ENCODE peak calls at places on chromosome 13, in ten cellular contexts. One of them, this sample, is unnamed.

GRCh38 chr13:109748677-109749076 is 37.7 kb downstream of the IRS2 start:
- DNase-seq in adrenal gland: no peak
- DNase-seq in BJ: no peak
- DNase-seq in fibroblast of villous mesenchyme: no peak
- DNase-seq in suprapubic skin: no peak
- DNase-seq in fibroblast of the aortic adventitia: no peak
- DNase-seq in tibial nerve: no peak
- DNase-seq in breast epithelium: no peak
- DNase-seq in CD8-positive, alpha-beta T cell: no peak
- DNase-seq in neural progenitor cell: no peak
- DNase-seq in this sample: no peak

GRCh38 chr13:76425930-76426329 is 460.3 kb downstream of the KCTD12 start:
- DNase-seq in adrenal gland: no peak
- DNase-seq in BJ: no peak
- DNase-seq in fibroblast of villous mesenchyme: peak
- DNase-seq in suprapubic skin: no peak
- DNase-seq in fibroblast of the aortic adventitia: peak
- DNase-seq in tibial nerve: no peak
- DNase-seq in breast epithelium: no peak
- DNase-seq in CD8-positive, alpha-beta T cell: no peak
- DNase-seq in neural progenitor cell: no peak
- DNase-seq in this sample: no peak

GRCh38 chr13:113969973-113970611 is 3.8 kb downstream of the C13orf46 start:
- DNase-seq in adrenal gland: peak
- DNase-seq in BJ: no peak
- DNase-seq in fibroblast of villous mesenchyme: no peak
- DNase-seq in suprapubic skin: peak
- DNase-seq in fibroblast of the aortic adventitia: no peak
- DNase-seq in tibial nerve: no peak
- DNase-seq in breast epithelium: peak
- DNase-seq in CD8-positive, alpha-beta T cell: no peak
- DNase-seq in neural progenitor cell: no peak
- DNase-seq in this sample: no peak

GRCh38 chr13:99376924-99377323 is 69.7 kb upstream of the GPR183 start:
- DNase-seq in adrenal gland: no peak
- DNase-seq in BJ: no peak
- DNase-seq in fibroblast of villous mesenchyme: no peak
- DNase-seq in suprapubic skin: no peak
- DNase-seq in fibroblast of the aortic adventitia: no peak
- DNase-seq in tibial nerve: no peak
- DNase-seq in breast epithelium: no peak
- DNase-seq in CD8-positive, alpha-beta T cell: no peak
- DNase-seq in neural progenitor cell: no peak
- DNase-seq in this sample: no peak

GRCh38 chr13:42041017-42041683 is 7.3 kb upstream of the DGKH start:
- DNase-seq in adrenal gland: peak
- DNase-seq in BJ: no peak
- DNase-seq in fibroblast of villous mesenchyme: peak
- DNase-seq in suprapubic skin: peak
- DNase-seq in fibroblast of the aortic adventitia: peak
- DNase-seq in tibial nerve: no peak
- DNase-seq in breast epithelium: peak
- DNase-seq in CD8-positive, alpha-beta T cell: peak
- DNase-seq in neural progenitor cell: peak
- DNase-seq in this sample: no peak

GRCh38 chr13:102878491-102878890 is 32.7 kb downstream of the ERCC5 start:
- DNase-seq in adrenal gland: no peak
- DNase-seq in BJ: no peak
- DNase-seq in fibroblast of villous mesenchyme: no peak
- DNase-seq in suprapubic skin: no peak
- DNase-seq in fibroblast of the aortic adventitia: peak
- DNase-seq in tibial nerve: no peak
- DNase-seq in breast epithelium: no peak
- DNase-seq in CD8-positive, alpha-beta T cell: no peak
- DNase-seq in neural progenitor cell: peak
- DNase-seq in this sample: no peak

GRCh38 chr13:98959299-98959698 is 18.6 kb downstream of the DOCK9 start:
- DNase-seq in adrenal gland: no peak
- DNase-seq in BJ: no peak
- DNase-seq in fibroblast of villous mesenchyme: no peak
- DNase-seq in suprapubic skin: no peak
- DNase-seq in fibroblast of the aortic adventitia: no peak
- DNase-seq in tibial nerve: no peak
- DNase-seq in breast epithelium: no peak
- DNase-seq in CD8-positive, alpha-beta T cell: no peak
- DNase-seq in neural progenitor cell: no peak
- DNase-seq in this sample: no peak

GRCh38 chr13:102020611-102021216 is 381.1 kb downstream of the FGF14 start:
- DNase-seq in adrenal gland: no peak
- DNase-seq in BJ: no peak
- DNase-seq in fibroblast of villous mesenchyme: no peak
- DNase-seq in suprapubic skin: no peak
- DNase-seq in fibroblast of the aortic adventitia: peak
- DNase-seq in tibial nerve: no peak
- DNase-seq in breast epithelium: no peak
- DNase-seq in CD8-positive, alpha-beta T cell: no peak
- DNase-seq in neural progenitor cell: no peak
- DNase-seq in this sample: no peak

GRCh38 chr13:85091835-85092234 is 707.4 kb downstream of the SLITRK6 start:
- DNase-seq in adrenal gland: no peak
- DNase-seq in BJ: no peak
- DNase-seq in fibroblast of villous mesenchyme: no peak
- DNase-seq in suprapubic skin: no peak
- DNase-seq in fibroblast of the aortic adventitia: no peak
- DNase-seq in tibial nerve: no peak
- DNase-seq in breast epithelium: no peak
- DNase-seq in CD8-positive, alpha-beta T cell: no peak
- DNase-seq in neural progenitor cell: no peak
- DNase-seq in this sample: no peak

GRCh38 chr13:109734002-109734785 is 52.2 kb downstream of the IRS2 start:
- DNase-seq in adrenal gland: no peak
- DNase-seq in BJ: no peak
- DNase-seq in fibroblast of villous mesenchyme: no peak
- DNase-seq in suprapubic skin: no peak
- DNase-seq in fibroblast of the aortic adventitia: no peak
- DNase-seq in tibial nerve: no peak
- DNase-seq in breast epithelium: no peak
- DNase-seq in CD8-positive, alpha-beta T cell: no peak
- DNase-seq in neural progenitor cell: no peak
- DNase-seq in this sample: no peak

GRCh38 chr13:73708393-73708985 is 425.7 kb downstream of the KLF12 start:
- DNase-seq in adrenal gland: peak
- DNase-seq in BJ: peak
- DNase-seq in fibroblast of villous mesenchyme: peak
- DNase-seq in suprapubic skin: no peak
- DNase-seq in fibroblast of the aortic adventitia: peak
- DNase-seq in tibial nerve: peak
- DNase-seq in breast epithelium: peak
- DNase-seq in CD8-positive, alpha-beta T cell: peak
- DNase-seq in neural progenitor cell: peak
- DNase-seq in this sample: no peak

GRCh38 chr13:107365466-107366215 is 797.7 kb upstream of the ARGLU1 start:
- DNase-seq in adrenal gland: no peak
- DNase-seq in BJ: no peak
- DNase-seq in fibroblast of villous mesenchyme: peak
- DNase-seq in suprapubic skin: no peak
- DNase-seq in fibroblast of the aortic adventitia: no peak
- DNase-seq in tibial nerve: no peak
- DNase-seq in breast epithelium: no peak
- DNase-seq in CD8-positive, alpha-beta T cell: no peak
- DNase-seq in neural progenitor cell: no peak
- DNase-seq in this sample: no peak

GRCh38 chr13:71254384-71254783 is 612.6 kb downstream of the DACH1 start:
- DNase-seq in adrenal gland: no peak
- DNase-seq in BJ: no peak
- DNase-seq in fibroblast of villous mesenchyme: no peak
- DNase-seq in suprapubic skin: no peak
- DNase-seq in fibroblast of the aortic adventitia: no peak
- DNase-seq in tibial nerve: no peak
- DNase-seq in breast epithelium: no peak
- DNase-seq in CD8-positive, alpha-beta T cell: no peak
- DNase-seq in neural progenitor cell: peak
- DNase-seq in this sample: no peak
- TF ChIP-seq CTCF in adrenal gland: no peak
- TF ChIP-seq CTCF in BJ: no peak
- TF ChIP-seq CTCF in fibroblast of villous mesenchyme: no peak
- TF ChIP-seq CTCF in suprapubic skin: no peak
- TF ChIP-seq CTCF in fibroblast of the aortic adventitia: no peak
- TF ChIP-seq CTCF in tibial nerve: no peak
- TF ChIP-seq CTCF in breast epithelium: no peak
- TF ChIP-seq CTCF in CD8-positive, alpha-beta T cell: no peak
- TF ChIP-seq CTCF in neural progenitor cell: peak
- TF ChIP-seq CTCF in this sample: no peak

DNA sequence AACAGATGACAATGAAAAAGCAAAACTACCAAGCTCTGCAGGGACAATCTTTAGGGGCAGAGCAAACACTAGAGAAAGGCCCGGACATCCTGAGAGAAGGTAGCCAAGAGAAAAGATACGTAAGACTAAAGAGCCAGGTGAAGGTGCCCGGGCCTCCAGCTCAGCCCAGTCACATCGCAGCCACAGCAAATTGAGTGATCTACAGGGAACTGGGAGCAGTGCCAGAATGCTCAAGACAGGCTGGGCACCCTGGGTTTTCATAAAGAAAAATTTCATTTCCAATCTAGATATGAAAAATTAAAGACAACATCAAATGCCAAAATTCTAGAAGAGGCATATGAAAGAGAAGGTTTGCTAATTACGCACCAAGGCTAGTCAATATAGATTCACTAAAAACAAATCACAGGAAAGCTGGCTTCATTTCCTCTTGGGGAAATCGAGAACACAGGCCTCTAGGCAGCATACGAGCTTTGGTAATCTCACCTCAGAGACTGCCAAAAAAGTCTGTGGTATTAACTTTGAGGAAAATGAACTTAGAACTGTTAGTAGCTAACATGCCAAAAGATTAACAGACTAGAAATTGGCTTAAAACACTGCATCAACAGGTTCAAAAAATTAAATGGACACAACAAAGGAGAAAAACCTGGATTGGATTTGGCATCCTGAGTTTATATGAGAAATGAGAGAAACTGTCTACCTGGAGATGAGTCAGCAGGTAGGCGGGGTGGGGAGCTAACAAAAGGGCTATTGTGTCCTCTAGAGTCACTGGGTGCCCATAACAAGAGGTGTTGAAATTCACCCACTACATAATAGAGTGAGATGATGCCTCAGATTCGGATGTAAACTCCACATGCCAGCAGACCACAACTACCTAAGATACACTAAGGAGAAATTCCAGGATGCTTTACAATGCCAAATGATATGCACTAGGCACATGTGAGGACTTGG is 6.6 kb downstream of the ANKRD10 start:
- DNase-seq in adrenal gland: no peak
- DNase-seq in BJ: no peak
- DNase-seq in fibroblast of villous mesenchyme: no peak
- DNase-seq in suprapubic skin: no peak
- DNase-seq in fibroblast of the aortic adventitia: peak
- DNase-seq in tibial nerve: no peak
- DNase-seq in breast epithelium: peak
- DNase-seq in CD8-positive, alpha-beta T cell: no peak
- DNase-seq in neural progenitor cell: no peak
- DNase-seq in this sample: no peak
- H3K4me3 ChIP-seq in adrenal gland: no peak
- H3K4me3 ChIP-seq in BJ: no peak
- H3K4me3 ChIP-seq in fibroblast of villous mesenchyme: no peak
- H3K4me3 ChIP-seq in suprapubic skin: no peak
- H3K4me3 ChIP-seq in fibroblast of the aortic adventitia: no peak
- H3K4me3 ChIP-seq in tibial nerve: no peak
- H3K4me3 ChIP-seq in breast epithelium: peak
- H3K4me3 ChIP-seq in CD8-positive, alpha-beta T cell: no peak
- H3K4me3 ChIP-seq in neural progenitor cell: no peak
- H3K4me3 ChIP-seq in this sample: no peak

GRCh38 chr13:75365724-75366173 is 116.2 kb downstream of the TBC1D4 start:
- DNase-seq in adrenal gland: no peak
- DNase-seq in BJ: peak
- DNase-seq in fibroblast of villous mesenchyme: no peak
- DNase-seq in suprapubic skin: no peak
- DNase-seq in fibroblast of the aortic adventitia: peak
- DNase-seq in tibial nerve: no peak
- DNase-seq in breast epithelium: no peak
- DNase-seq in CD8-positive, alpha-beta T cell: no peak
- DNase-seq in neural progenitor cell: no peak
- DNase-seq in this sample: no peak
- TF ChIP-seq CTCF in adrenal gland: peak
- TF ChIP-seq CTCF in BJ: peak
- TF ChIP-seq CTCF in fibroblast of villous mesenchyme: no peak
- TF ChIP-seq CTCF in suprapubic skin: no peak
- TF ChIP-seq CTCF in fibroblast of the aortic adventitia: peak
- TF ChIP-seq CTCF in tibial nerve: no peak
- TF ChIP-seq CTCF in breast epithelium: no peak
- TF ChIP-seq CTCF in CD8-positive, alpha-beta T cell: no peak
- TF ChIP-seq CTCF in neural progenitor cell: no peak
- TF ChIP-seq CTCF in this sample: no peak

GRCh38 chr13:80134360-80134759 is 206.6 kb downstream of the SPRY2 start:
- DNase-seq in adrenal gland: no peak
- DNase-seq in BJ: no peak
- DNase-seq in fibroblast of villous mesenchyme: no peak
- DNase-seq in suprapubic skin: no peak
- DNase-seq in fibroblast of the aortic adventitia: no peak
- DNase-seq in tibial nerve: no peak
- DNase-seq in breast epithelium: no peak
- DNase-seq in CD8-positive, alpha-beta T cell: no peak
- DNase-seq in neural progenitor cell: peak
- DNase-seq in this sample: no peak

GRCh38 chr13:80132741-80133601 is 208.0 kb downstream of the SPRY2 start:
- DNase-seq in adrenal gland: peak
- DNase-seq in BJ: no peak
- DNase-seq in fibroblast of villous mesenchyme: peak
- DNase-seq in suprapubic skin: peak
- DNase-seq in fibroblast of the aortic adventitia: peak
- DNase-seq in tibial nerve: peak
- DNase-seq in breast epithelium: peak
- DNase-seq in CD8-positive, alpha-beta T cell: no peak
- DNase-seq in neural progenitor cell: peak
- DNase-seq in this sample: peak

GRCh38 chr13:80126382-80127068 is 214.4 kb downstream of the SPRY2 start:
- DNase-seq in adrenal gland: no peak
- DNase-seq in BJ: no peak
- DNase-seq in fibroblast of villous mesenchyme: no peak
- DNase-seq in suprapubic skin: no peak
- DNase-seq in fibroblast of the aortic adventitia: no peak
- DNase-seq in tibial nerve: no peak
- DNase-seq in breast epithelium: no peak
- DNase-seq in CD8-positive, alpha-beta T cell: no peak
- DNase-seq in neural progenitor cell: no peak
- DNase-seq in this sample: no peak

GRCh38 chr13:80133631-80134083 is 207.3 kb downstream of the SPRY2 start:
- DNase-seq in adrenal gland: no peak
- DNase-seq in BJ: no peak
- DNase-seq in fibroblast of villous mesenchyme: no peak
- DNase-seq in suprapubic skin: no peak
- DNase-seq in fibroblast of the aortic adventitia: no peak
- DNase-seq in tibial nerve: no peak
- DNase-seq in breast epithelium: no peak
- DNase-seq in CD8-positive, alpha-beta T cell: no peak
- DNase-seq in neural progenitor cell: no peak
- DNase-seq in this sample: no peak

DNA sequence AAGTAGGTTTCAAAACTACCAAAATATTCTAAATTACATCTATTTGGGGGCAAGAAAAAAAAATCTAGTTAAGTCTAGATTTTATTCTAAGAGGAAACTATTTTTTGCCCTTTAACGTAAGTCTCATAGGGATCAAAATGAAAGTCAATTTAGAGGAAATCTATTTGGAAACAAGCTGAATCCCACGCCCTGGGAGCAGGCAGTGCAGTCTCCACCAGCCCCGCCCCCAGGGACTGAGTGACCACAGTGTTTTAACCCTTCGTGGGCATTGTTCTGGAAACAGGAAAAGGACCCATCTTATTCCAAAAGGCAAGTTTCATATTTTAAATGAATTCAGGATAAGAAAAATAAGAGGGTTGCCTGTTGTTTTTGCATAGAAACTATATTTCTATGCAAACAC is 209.7 kb downstream of the SPRY2 start:
- DNase-seq in adrenal gland: peak
- DNase-seq in BJ: no peak
- DNase-seq in fibroblast of villous mesenchyme: peak
- DNase-seq in suprapubic skin: peak
- DNase-seq in fibroblast of the aortic adventitia: peak
- DNase-seq in tibial nerve: peak
- DNase-seq in breast epithelium: peak
- DNase-seq in CD8-positive, alpha-beta T cell: no peak
- DNase-seq in neural progenitor cell: peak
- DNase-seq in this sample: peak
- H3K4me3 ChIP-seq in adrenal gland: peak
- H3K4me3 ChIP-seq in BJ: peak
- H3K4me3 ChIP-seq in fibroblast of villous mesenchyme: peak
- H3K4me3 ChIP-seq in suprapubic skin: peak
- H3K4me3 ChIP-seq in fibroblast of the aortic adventitia: peak
- H3K4me3 ChIP-seq in tibial nerve: peak
- H3K4me3 ChIP-seq in breast epithelium: peak
- H3K4me3 ChIP-seq in CD8-positive, alpha-beta T cell: no peak
- H3K4me3 ChIP-seq in neural progenitor cell: peak
- H3K4me3 ChIP-seq in this sample: peak

This sample was measured in dorsolateral prefrontal cortex.